ENCODE peak calls at places on chromosome 3, in nine cellular contexts. A, G, L, E, F, S, H, T and X are unnamed samples.
A peak's percentile ranks its signal among the peaks of the same experiment; 100 is the strongest.

GRCh38 chr3:160180581-160181216 is 44.5 kb upstream of the C3orf80 start:
- DNase-seq in A (no peak), G (no peak), L (no peak), E (no peak), F (no peak), S (peak; percentile 70), H (peak; percentile 36), T (no peak), X (peak; percentile 46)

GRCh38 chr3:34582054-34582453 is 783.6 kb downstream of the PDCD6IP start:
- DNase-seq in A (no peak), G (no peak), L (no peak), E (no peak), F (no peak), S (no peak), H (no peak), T (no peak), X (no peak)

GRCh38 chr3:194893121-194893979 is 207.7 kb downstream of the FAM43A start:
- DNase-seq in A (no peak), G (no peak), L (no peak), E (no peak), F (no peak), S (peak; percentile 39), H (no peak), T (no peak), X (no peak)

GRCh38 chr3:120983841-120984240 is 75.8 kb downstream of the STXBP5L start:
- DNase-seq in A (no peak), G (no peak), L (no peak), E (no peak), F (no peak), S (no peak), H (no peak), T (no peak), X (no peak)

GRCh38 chr3:153038779-153039178 is 123.2 kb upstream of the RAP2B start:
- DNase-seq in A (no peak), G (peak; percentile 23), L (no peak), E (no peak), F (peak; percentile 16), S (peak; percentile 83), H (no peak), T (peak; percentile 51), X (no peak)

GRCh38 chr3:160196511-160197104 is 28.6 kb upstream of the C3orf80 start:
- DNase-seq in A (no peak), G (no peak), L (no peak), E (no peak), F (peak; percentile 41), S (peak; percentile 57), H (no peak), T (no peak), X (no peak)

GRCh38 chr3:37068031-37068430 is 74.7 kb downstream of the MLH1 start:
- DNase-seq in A (no peak), G (no peak), L (no peak), E (no peak), F (no peak), S (no peak), H (no peak), T (no peak), X (no peak)

GRCh38 chr3:58005662-58006061 is 2.6 kb upstream of the FLNB start:
- DNase-seq in A (peak; percentile 76), G (no peak), L (no peak), E (no peak), F (no peak), S (no peak), H (no peak), T (no peak), X (peak; percentile 92)

GRCh38 chr3:73258057-73258456 is 196.6 kb downstream of the EBLN2 start:
- DNase-seq in A (no peak), G (no peak), L (no peak), E (no peak), F (no peak), S (no peak), H (no peak), T (no peak), X (no peak)

GRCh38 chr3:141926929-141927328 is 50.5 kb downstream of the ATP1B3 start:
- DNase-seq in A (no peak), G (no peak), L (peak; percentile 29), E (no peak), F (no peak), S (no peak), H (peak; percentile 1), T (no peak), X (no peak)

GRCh38 chr3:129281726-129282125 is 3.1 kb downstream of the HMCES start:
- DNase-seq in A (no peak), G (no peak), L (no peak), E (no peak), F (no peak), S (no peak), H (no peak), T (no peak), X (no peak)

GRCh38 chr3:129277829-129278271 is 820 bp upstream of the HMCES start:
- DNase-seq in A (peak; percentile 19), G (peak; percentile 19), L (peak; percentile 36), E (no peak), F (peak; percentile 18), S (no peak), H (no peak), T (peak; percentile 45), X (no peak)

GRCh38 chr3:129280183-129280582 is 1.5 kb downstream of the HMCES start:
- DNase-seq in A (no peak), G (no peak), L (no peak), E (no peak), F (no peak), S (no peak), H (no peak), T (peak; percentile 34), X (no peak)

GRCh38 chr3:129278439-129278969 is at the start of gene HMCES:
- DNase-seq in A (peak; percentile 81), G (peak; percentile 95), L (peak; percentile 94), E (peak; percentile 94), F (peak; percentile 97), S (peak; percentile 98), H (peak; percentile 90), T (peak; percentile 96), X (peak; percentile 94)

DNA sequence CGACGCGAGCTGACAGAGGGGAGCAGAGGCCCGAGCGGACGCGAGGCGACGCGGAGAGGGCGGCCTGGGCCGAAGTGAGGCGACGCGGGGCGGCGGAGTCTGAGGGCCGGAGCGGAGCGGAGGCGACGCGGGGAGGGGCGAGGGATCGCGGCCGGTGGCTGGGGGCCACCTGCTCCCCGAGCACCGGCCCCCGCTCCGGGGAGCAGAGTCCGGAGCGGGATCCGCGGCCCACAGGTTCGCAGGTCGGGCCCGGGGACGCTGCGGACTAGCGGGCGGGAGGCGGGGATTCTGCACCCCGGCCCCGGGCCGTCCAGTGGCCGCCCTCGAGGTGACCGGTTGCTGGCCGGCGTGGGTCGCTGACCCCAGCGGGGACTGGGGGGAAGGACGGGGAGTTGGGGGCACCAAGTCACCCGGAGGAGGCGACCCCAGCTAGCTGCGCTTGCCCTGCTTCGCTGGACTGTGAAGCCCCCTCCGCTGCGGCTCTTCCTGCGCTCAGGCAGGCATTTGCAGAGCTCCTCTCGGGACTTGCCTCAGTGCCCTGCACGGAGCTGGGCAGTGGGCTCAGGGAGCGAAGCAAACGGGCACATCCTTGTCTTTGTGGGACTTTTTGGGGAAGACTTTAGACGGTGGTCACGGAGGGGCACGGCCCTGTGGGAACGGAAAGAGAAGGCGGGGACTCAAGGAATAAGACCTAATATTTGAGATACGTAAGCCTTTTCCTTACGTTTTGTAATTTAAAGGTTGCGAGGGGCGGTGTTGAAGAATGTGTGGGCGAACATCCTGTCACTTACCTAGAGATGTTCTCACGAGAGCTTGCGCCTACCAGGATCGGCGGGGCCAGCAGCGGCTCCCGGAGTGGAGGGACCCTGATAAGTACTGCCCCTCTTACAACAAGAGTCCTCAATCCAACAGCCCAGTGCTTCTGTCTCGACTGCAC is 568 bp downstream of the HMCES start:
- DNase-seq in A (peak; percentile 67), G (peak; percentile 47), L (peak; percentile 51), E (peak; percentile 38), F (peak; percentile 15), S (no peak), H (peak; percentile 26), T (peak; percentile 65), X (peak; percentile 45)
- TF ChIP-seq POLR2A in A (peak; percentile 77), G (peak; percentile 34), L (no peak), E (no peak), F (peak; percentile 52), S (no peak), H (no peak), T (no peak), X (no peak)

GRCh38 chr3:66442254-66443249 is 58.3 kb downstream of the LRIG1 start:
- DNase-seq in A (peak; percentile 93), G (peak; percentile 78), L (peak; percentile 85), E (peak; percentile 81), F (peak; percentile 83), S (no peak), H (peak; percentile 88), T (peak; percentile 75), X (peak; percentile 51)
- TF ChIP-seq POLR2A in A (no peak), G (no peak), L (no peak), E (no peak), F (no peak), S (no peak), H (no peak), T (no peak), X (no peak)

GRCh38 chr3:54217828-54218227 is 95.5 kb downstream of the CACNA2D3 start:
- DNase-seq in A (no peak), G (no peak), L (no peak), E (no peak), F (no peak), S (no peak), H (no peak), T (no peak), X (no peak)

GRCh38 chr3:54211097-54211496 is 88.7 kb downstream of the CACNA2D3 start:
- DNase-seq in A (no peak), G (no peak), L (no peak), E (no peak), F (no peak), S (no peak), H (no peak), T (no peak), X (no peak)

GRCh38 chr3:54212723-54213122 is 90.4 kb downstream of the CACNA2D3 start:
- DNase-seq in A (no peak), G (no peak), L (no peak), E (no peak), F (no peak), S (no peak), H (no peak), T (no peak), X (no peak)

GRCh38 chr3:54215521-54215920 is 93.2 kb downstream of the CACNA2D3 start:
- DNase-seq in A (no peak), G (no peak), L (no peak), E (no peak), F (no peak), S (no peak), H (no peak), T (no peak), X (no peak)

DNA sequence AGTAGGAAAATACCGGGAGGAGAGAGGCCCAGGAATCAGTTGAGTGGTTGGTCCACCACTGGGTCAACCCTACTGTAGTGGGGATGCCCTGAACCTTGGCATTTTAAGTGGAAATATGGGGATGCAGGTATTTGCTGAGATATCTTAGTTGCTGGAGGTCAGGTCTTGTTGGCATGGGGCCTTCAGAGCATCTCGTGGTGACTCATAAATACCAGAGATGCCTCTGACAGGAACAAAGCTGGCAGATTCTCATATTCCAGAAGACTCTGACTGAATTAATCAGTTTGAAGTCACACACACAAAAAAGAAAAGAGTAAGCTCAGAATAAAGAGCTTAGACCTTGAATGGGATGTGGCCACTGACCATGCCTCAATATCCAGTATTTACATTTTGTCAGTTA is 91.6 kb downstream of the CACNA2D3 start:
- DNase-seq in A (no peak), G (no peak), L (no peak), E (no peak), F (no peak), S (no peak), H (no peak), T (no peak), X (no peak)
- TF ChIP-seq POLR2A in A (no peak), G (no peak), L (no peak), E (no peak), F (no peak), S (no peak), H (no peak), T (no peak), X (no peak)

GRCh38 chr3:30707825-30708224 is 101.4 kb downstream of the TGFBR2 start:
- DNase-seq in A (no peak), G (no peak), L (no peak), E (no peak), F (no peak), S (no peak), H (no peak), T (no peak), X (no peak)
- TF ChIP-seq POLR2A in A (no peak), G (no peak), L (no peak), E (no peak), F (no peak), S (no peak), H (no peak), T (no peak), X (no peak)